ENCODE peak calls at places on chromosomes 11 and 22, in six cellular contexts. B is coronary artery; S is T-helper 2 cell; O is T-helper 1 cell; R is stimulated activated CD4-positive, alpha-beta T cell treated with anti-CD3 and anti-CD28 coated beads, Interleukin-4, amount 100 ng/mL, for 1 hour; N is Calu3. T is an unnamed sample.

GRCh38 chr11:11027271-11027670 is 169.4 kb upstream of the ZBED5 start:
- DNase-seq in S (no peak), R (no peak), O (no peak), N (no peak), B (no peak), T (no peak)

GRCh38 chr22:43861529-43861928 is 784 bp downstream of the SULT4A1 start:
- DNase-seq in R (no peak), O (no peak), N (peak; percentile 18), S (no peak), B (no peak), T (no peak)

GRCh38 chr22:22669093-22669492 is 24.7 kb downstream of the GGTLC2 start:
- DNase-seq in S (no peak), B (no peak), R (no peak), O (no peak), N (no peak), T (no peak)

GRCh38 chr11:17171342-17171741 is 36.4 kb downstream of the PIK3C2A start:
- DNase-seq in N (no peak), S (no peak), O (no peak), B (no peak), R (no peak), T (no peak)

GRCh38 chr11:44592125-44592643 is 26.7 kb downstream of the CD82 start:
- DNase-seq in N (no peak), B (peak; percentile 92), S (no peak), O (no peak), R (no peak), T (no peak)

GRCh38 chr11:107999759-108000455 is 8.8 kb upstream of the CUL5 start:
- DNase-seq in S (peak; percentile 8), B (no peak), N (peak; percentile 46), O (no peak), R (peak; percentile 8), T (peak; percentile 62)

GRCh38 chr22:36239150-36239400 is 252 bp downstream of the APOL2 start:
- DNase-seq in O (no peak), N (no peak), B (no peak), R (no peak), S (no peak), T (no peak)

GRCh38 chr22:29314074-29314473 is 1.4 kb downstream of the RASL10A start:
- DNase-seq in B (no peak), S (no peak), O (no peak), R (no peak), N (no peak), T (peak; percentile 68)

GRCh38 chr11:115170133-115170815 is 333.9 kb downstream of the CADM1 start:
- DNase-seq in R (no peak), S (no peak), B (no peak), N (peak; percentile 10), O (no peak), T (peak; percentile 7)

GRCh38 chr11:21783954-21784353 is 408.9 kb upstream of the ANO5 start:
- DNase-seq in R (no peak), S (no peak), N (no peak), O (no peak), B (no peak), T (no peak)

GRCh38 chr11:45892856-45893255 is 7.4 kb downstream of the MAPK8IP1 start:
- DNase-seq in N (no peak), B (no peak), S (no peak), R (no peak), O (no peak), T (no peak)

T was measured in SW480.